ENCODE peak calls at places on chromosomes 6 and 20, in six cellular contexts. E is H1, R is HCT116, P is endothelial cell of umbilical vein, G is HepG2, W is breast epithelium. A is an unnamed sample.

GRCh38 chr6:134007077-134007476 is 45.3 kb downstream of the SLC2A12 start:
- DNase-seq in E (no peak), R (no peak), P (no peak), G (no peak), W (peak; percentile 58), A (no peak)

GRCh38 chr20:4875578-4876067 is 125.7 kb downstream of the SLC23A2 start:
- DNase-seq in E (no peak), R (no peak), P (no peak), G (no peak), W (no peak), A (no peak)

GRCh38 chr20:768426-768978 is at the start of gene SLC52A3:
- DNase-seq in E (peak; percentile 80), R (peak; percentile 86), P (no peak), G (peak; percentile 36), W (peak; percentile 70), A (no peak)

GRCh38 chr6:39835856-39836442 is 43.8 kb downstream of the DAAM2 start:
- DNase-seq in E (no peak), R (no peak), P (no peak), G (no peak), W (no peak), A (no peak)

GRCh38 chr6:109048176-109048575 is 46.5 kb downstream of the SESN1 start:
- DNase-seq in E (no peak), R (no peak), P (no peak), G (no peak), W (no peak), A (no peak)

GRCh38 chr6:142757827-142758226 is 187.1 kb downstream of the HIVEP2 start:
- DNase-seq in E (no peak), R (no peak), P (no peak), G (no peak), W (no peak), A (no peak)

GRCh38 chr20:63375438-63375837 is 14.3 kb upstream of the CHRNA4 start:
- DNase-seq in E (no peak), R (no peak), P (no peak), G (no peak), W (no peak), A (no peak)

GRCh38 chr6:109118337-109118736 is 23.0 kb downstream of the CEP57L1 start:
- DNase-seq in E (no peak), R (no peak), P (no peak), G (no peak), W (no peak), A (no peak)

GRCh38 chr20:10632681-10633509 is 40.9 kb downstream of the JAG1 start:
- DNase-seq in E (no peak), R (no peak), P (no peak), G (no peak), W (no peak), A (no peak)

GRCh38 chr6:14756370-14756769 is 489.5 kb upstream of the JARID2 start:
- DNase-seq in E (no peak), R (no peak), P (no peak), G (no peak), W (no peak), A (no peak)

GRCh38 chr6:5681480-5681879 is 325.2 kb downstream of the NRN1 start:
- DNase-seq in E (no peak), R (no peak), P (no peak), G (no peak), W (no peak), A (no peak)

GRCh38 chr6:11785449-11785951 is 6.9 kb upstream of the ADTRP start:
- DNase-seq in E (no peak), R (no peak), P (no peak), G (no peak), W (no peak), A (no peak)

GRCh38 chr6:64280569-64280968 is 645.0 kb downstream of the PHF3 start:
- DNase-seq in E (no peak), R (no peak), P (peak; percentile 45), G (peak; percentile 21), W (no peak), A (no peak)

GRCh38 chr6:152273002-152273401 is 364.2 kb downstream of the SYNE1 start:
- DNase-seq in E (no peak), R (no peak), P (no peak), G (no peak), W (no peak), A (no peak)

GRCh38 chr6:43763133-43763797 is 6.7 kb upstream of the VEGFA start:
- DNase-seq in E (no peak), R (no peak), P (no peak), G (no peak), W (no peak), A (peak; percentile 40)

GRCh38 chr6:143744593-143745151 is 66.9 kb downstream of the PHACTR2 start:
- DNase-seq in E (no peak), R (peak; percentile 10), P (no peak), G (peak; percentile 85), W (no peak), A (no peak)

GRCh38 chr20:60921021-60921622 is 330.9 kb upstream of the CDH4 start:
- DNase-seq in E (no peak), R (no peak), P (no peak), G (peak; percentile 35), W (no peak), A (no peak)

GRCh38 chr6:36216559-36216958 is 20.0 kb downstream of the BRPF3 start:
- DNase-seq in E (no peak), R (no peak), P (peak; percentile 33), G (no peak), W (no peak), A (no peak)

GRCh38 chr6:46655803-46656202 is 3.0 kb downstream of the SLC25A27 start:
- DNase-seq in E (peak; percentile 69), R (peak; percentile 24), P (no peak), G (peak; percentile 28), W (no peak), A (no peak)

GRCh38 chr20:62420846-62421715 is 6.3 kb downstream of the RBBP8NL start:
- DNase-seq in E (no peak), R (no peak), P (no peak), G (no peak), W (no peak), A (no peak)

GRCh38 chr20:45294659-45295058 is 12.0 kb upstream of the RBPJL start:
- DNase-seq in E (no peak), R (no peak), P (no peak), G (no peak), W (no peak), A (no peak)

GRCh38 chr6:170032197-170032596 is 258.7 kb downstream of the DLL1 start:
- DNase-seq in E (no peak), R (no peak), P (no peak), G (no peak), W (peak; percentile 27), A (peak; percentile 59)

GRCh38 chr20:52682271-52682670 is 289.9 kb upstream of the TSHZ2 start:
- DNase-seq in E (no peak), R (no peak), P (no peak), G (no peak), W (no peak), A (no peak)

GRCh38 chr20:35286077-35286898 is 1.7 kb upstream of the EIF6 start:
- DNase-seq in E (no peak), R (no peak), P (no peak), G (peak; percentile 86), W (no peak), A (no peak)

GRCh38 chr20:35287509-35288324 is 3.1 kb upstream of the EIF6 start:
- DNase-seq in E (no peak), R (no peak), P (no peak), G (no peak), W (no peak), A (peak; percentile 65)

GRCh38 chr20:35285806-35286076 is 1.2 kb upstream of the EIF6 start:
- DNase-seq in E (no peak), R (no peak), P (no peak), G (peak; percentile 64), W (no peak), A (no peak)

GRCh38 chr20:35288325-35289060 is 3.7 kb downstream of the FAM83C start:
- DNase-seq in E (no peak), R (no peak), P (no peak), G (no peak), W (no peak), A (no peak)

GRCh38 chr20:35286899-35287508 is 2.4 kb upstream of the EIF6 start:
- DNase-seq in E (no peak), R (no peak), P (no peak), G (no peak), W (no peak), A (no peak)
- TF ChIP-seq POLR2AphosphoS5 in E (no peak), R (no peak), P (no peak), G (no peak), W (no peak), A (no peak)

GRCh38 chr6:41552723-41553122 is 6.5 kb downstream of the FOXP4 start:
- DNase-seq in E (no peak), R (no peak), P (no peak), G (no peak), W (no peak), A (no peak)
- H3K4me3 ChIP-seq in E (no peak overlapping the region), R (no peak overlapping the region), P (no peak overlapping the region), G (no peak overlapping the region), W (no peak overlapping the region), A (no peak overlapping the region)

GRCh38 chr20:44187054-44187762 is at the start of gene JPH2:
- DNase-seq in E (peak; percentile 77), R (no peak), P (no peak), G (no peak), W (peak; percentile 65), A (peak; percentile 92)
- TF ChIP-seq POLR2A in E (no peak), R (no peak), P (no peak), G (no peak), W (no peak), A (peak; percentile 68)

GRCh38 chr6:166466178-166467122 is 83.7 kb upstream of the MPC1 start:
- DNase-seq in E (no peak), R (no peak), P (peak; percentile 55), G (no peak), W (no peak), A (no peak)
- TF ChIP-seq POLR2AphosphoS5 in E (no peak), R (no peak), P (no peak), G (no peak), W (no peak), A (no peak)

GRCh38 chr20:19758888-19759331 is 852 bp downstream of the RIN2 start:
- DNase-seq in E (peak; percentile 86), R (no peak), P (peak; percentile 52), G (peak; percentile 74), W (peak; percentile 72), A (peak; percentile 83)
- H3K4me3 ChIP-seq in E (peak overlapping the region; percentile 79), R (no peak overlapping the region), P (no peak overlapping the region), G (peak overlapping the region; percentile 61), W (peak overlapping the region; percentile 94), A (peak overlapping the region; percentile 94)

A was measured in sigmoid colon.